ENCODE peak calls at places on chromosomes 12 and 14, in eight cellular contexts. Q, S, K, I, L, X, H and R are unnamed samples.

GRCh38 chr12:58310828-58311273 is 369.5 kb downstream of the ATP23 start:
- DNase-seq in K (no peak), L (no peak), S (no peak), Q (no peak), I (no peak), X (no peak), H (no peak), R (no peak)

GRCh38 chr12:123358035-123358434 is 6.6 kb downstream of the SBNO1 start:
- DNase-seq in Q (no peak), H (no peak), S (no peak), I (no peak), K (no peak), X (no peak), L (no peak), R (no peak)

GRCh38 chr12:53042607-53043454 is 7.0 kb upstream of the TNS2 start:
- DNase-seq in S (no peak), H (no peak), X (no peak), Q (no peak), K (no peak), L (no peak), I (no peak), R (no peak)

GRCh38 chr12:65602579-65603295 is 221.5 kb upstream of the HMGA2 start:
- DNase-seq in Q (peak; percentile 59), S (peak; percentile 65), I (peak; percentile 78), K (peak; percentile 69), X (peak; percentile 75), H (peak; percentile 80), L (peak; percentile 62), R (peak; percentile 74)

GRCh38 chr14:68611611-68612010 is 181.3 kb downstream of the ZFP36L1 start:
- DNase-seq in S (no peak), L (no peak), H (no peak), X (peak; percentile 39), I (no peak), K (no peak), Q (no peak), R (no peak)

GRCh38 chr12:94263011-94263786 is 114.8 kb downstream of the PLXNC1 start:
- DNase-seq in L (no peak), X (no peak), H (peak; percentile 33), I (peak; percentile 84), S (peak; percentile 48), K (no peak), Q (peak; percentile 28), R (peak; percentile 65)

GRCh38 chr12:91053951-91054715 is 3.7 kb downstream of the KERA start:
- DNase-seq in X (no peak), K (peak; percentile 13), H (peak; percentile 7), L (no peak), S (no peak), I (no peak), Q (peak; percentile 24), R (no peak)

GRCh38 chr14:69619007-69619406 is 7.6 kb downstream of the SUSD6 start:
- DNase-seq in H (no peak), Q (peak; percentile 33), K (no peak), L (no peak), X (no peak), I (no peak), S (no peak), R (no peak)

GRCh38 chr12:124539084-124540041 is 28.0 kb downstream of the NCOR2 start:
- DNase-seq in Q (no peak), L (no peak), I (peak; percentile 76), S (no peak), X (no peak), H (no peak), K (no peak), R (no peak)

GRCh38 chr12:120640840-120641833 is 711 bp downstream of the CABP1 start:
- DNase-seq in X (peak; percentile 66), Q (peak; percentile 31), L (no peak), S (peak; percentile 68), I (peak; percentile 84), K (peak; percentile 62), H (peak; percentile 66), R (peak; percentile 29)

GRCh38 chr12:120736404-120737331 is 11.0 kb downstream of the ACADS start:
- DNase-seq in Q (no peak), K (no peak), H (no peak), I (peak; percentile 62), X (no peak), L (no peak), S (peak; percentile 31), R (peak; percentile 39)

GRCh38 chr12:38155020-38155395 is 161.6 kb upstream of the ALG10B start:
- DNase-seq in I (no peak), S (no peak), H (no peak), X (no peak), Q (no peak), K (no peak), L (no peak), R (no peak)

GRCh38 chr12:38153737-38154061 is 162.9 kb upstream of the ALG10B start:
- DNase-seq in X (no peak), H (no peak), K (no peak), L (no peak), S (no peak), I (no peak), Q (no peak), R (no peak)

GRCh38 chr12:38151991-38152700 is 164.4 kb upstream of the ALG10B start:
- DNase-seq in H (no peak), K (no peak), I (no peak), X (no peak), S (no peak), L (no peak), Q (no peak), R (no peak)

GRCh38 chr12:38154096-38155019 is 162.2 kb upstream of the ALG10B start:
- DNase-seq in L (no peak), Q (no peak), X (no peak), H (no peak), I (no peak), K (no peak), S (no peak), R (no peak)

DNA sequence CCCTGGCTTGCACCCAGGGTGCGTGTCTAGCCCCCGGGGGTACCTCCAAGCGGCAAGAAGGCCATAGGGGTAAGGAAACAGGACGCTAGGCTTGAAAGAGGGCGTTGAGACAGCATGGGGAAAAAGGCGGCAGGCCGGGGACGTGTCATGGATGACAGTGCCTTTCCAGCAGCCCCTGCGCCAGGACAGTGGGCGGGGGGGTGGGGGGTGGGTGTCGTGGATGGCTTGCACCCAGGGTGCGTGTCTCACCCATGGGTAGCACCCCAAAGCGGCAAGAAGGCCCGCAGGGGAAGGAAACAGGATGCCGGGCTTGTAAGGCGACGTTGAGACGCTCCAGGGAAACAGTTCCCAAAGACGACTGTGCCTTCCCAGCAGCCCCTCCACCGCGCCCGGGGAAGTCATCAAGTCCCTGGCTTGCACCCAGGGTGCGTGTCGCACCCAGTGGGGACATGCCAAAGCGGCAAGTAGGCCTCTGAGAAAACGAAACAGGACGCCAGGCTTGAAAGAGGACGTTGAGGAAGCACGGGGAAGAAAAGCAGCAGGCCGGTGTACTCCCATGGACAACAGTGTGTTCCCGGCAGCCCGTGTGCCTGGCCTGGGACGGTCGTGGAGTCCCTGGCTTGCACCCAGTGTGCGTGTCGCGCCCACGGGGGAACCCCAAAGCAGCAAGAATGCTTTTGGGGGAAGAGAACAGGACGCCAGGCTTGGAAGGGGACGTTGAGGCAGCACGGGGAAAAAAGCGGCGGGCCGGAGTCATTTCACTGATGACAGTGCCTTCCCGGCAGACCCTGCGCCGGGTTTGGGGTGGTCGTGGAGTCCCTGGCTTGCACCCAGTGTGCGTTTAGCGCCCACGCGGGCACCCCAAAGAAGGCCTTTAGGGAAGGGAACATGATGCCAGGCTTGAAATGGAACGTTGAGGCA is 163.5 kb upstream of the ALG10B start:
- DNase-seq in H (no peak), I (no peak), X (no peak), K (no peak), Q (no peak), S (no peak), L (no peak), R (no peak)
- H3K9me3 ChIP-seq in H (no peaks in the 10 kb centered on the region), I (peaks cover 49% of the 10 kb centered on the region), X (peaks cover 15% of the 10 kb centered on the region), K (no peaks in the 10 kb centered on the region), Q (no peaks in the 10 kb centered on the region), S (no peaks in the 10 kb centered on the region), L (peaks cover 28% of the 10 kb centered on the region), R (peaks cover 13% of the 10 kb centered on the region)

GRCh38 chr14:92615451-92615850 is 101.9 kb downstream of the RIN3 start:
- DNase-seq in H (no peak), X (no peak), L (no peak), K (no peak), I (peak; percentile 90), Q (no peak), S (no peak), R (peak; percentile 69)
- TF ChIP-seq POLR2A in H (no peak), X (no peak), L (no peak), K (no peak), I (no peak), Q (no peak), S (no peak), R (no peak)

GRCh38 chr12:87806310-87806709 is 222.9 kb downstream of the C12orf50 start:
- DNase-seq in Q (no peak), K (no peak), X (no peak), I (no peak), L (no peak), S (no peak), H (no peak), R (no peak)

GRCh38 chr12:87807127-87807526 is 222.1 kb downstream of the C12orf50 start:
- DNase-seq in H (no peak), X (no peak), Q (no peak), I (no peak), S (no peak), K (no peak), L (no peak), R (no peak)

GRCh38 chr12:87812711-87813110 is 216.5 kb downstream of the C12orf50 start:
- DNase-seq in H (no peak), S (no peak), X (no peak), Q (no peak), K (no peak), I (no peak), L (no peak), R (no peak)

GRCh38 chr12:87812030-87812429 is 217.2 kb downstream of the C12orf50 start:
- DNase-seq in Q (no peak), X (no peak), L (no peak), I (no peak), S (no peak), H (no peak), K (no peak), R (peak; percentile 64)

DNA sequence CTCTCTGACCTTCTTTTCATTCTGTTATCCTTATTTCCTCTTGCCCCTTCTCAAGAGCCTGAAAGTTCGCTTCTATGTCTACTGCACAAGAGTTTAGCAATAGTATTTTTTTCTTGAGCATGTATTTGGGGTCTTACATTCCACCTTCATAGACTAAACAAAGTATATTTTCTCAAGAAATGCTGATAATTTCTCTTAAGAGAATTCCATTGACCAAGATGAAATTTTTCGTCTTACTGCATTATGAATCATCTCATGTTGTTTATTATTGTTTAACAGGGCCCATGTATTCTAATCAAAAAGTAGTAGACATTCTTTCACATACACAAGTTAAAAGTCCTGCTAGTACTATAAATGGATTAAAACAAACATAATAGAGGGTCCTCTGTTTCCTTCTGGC is 219.3 kb downstream of the C12orf50 start:
- DNase-seq in K (no peak), Q (no peak), X (no peak), S (no peak), H (no peak), L (no peak), I (no peak), R (no peak)
- H3K4me1 ChIP-seq in K (no peaks in the 10 kb centered on the region), Q (no peaks in the 10 kb centered on the region), X (no peaks in the 10 kb centered on the region), S (no peaks in the 10 kb centered on the region), H (no peaks in the 10 kb centered on the region), L (no peaks in the 10 kb centered on the region), I (no peaks in the 10 kb centered on the region), R (no peaks in the 10 kb centered on the region)

DNA sequence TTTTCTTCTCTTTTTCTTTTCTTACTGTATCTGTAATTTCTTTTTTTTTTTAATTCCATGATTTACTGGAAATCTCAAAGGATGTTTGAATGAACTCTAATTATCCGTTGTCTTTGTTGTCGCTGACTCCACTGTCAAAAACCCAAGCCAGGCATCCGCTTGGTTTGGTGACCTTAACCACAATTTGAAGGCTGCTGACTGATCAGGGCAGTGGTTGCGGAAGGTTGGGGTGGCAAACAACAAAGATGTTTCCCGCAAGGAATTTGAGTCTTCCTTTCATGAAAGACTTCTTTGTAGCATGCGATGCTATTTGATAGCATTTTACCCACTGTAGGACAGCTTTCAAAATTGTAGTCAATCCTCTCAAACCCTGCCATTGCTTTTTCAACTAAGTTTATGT is 1013.8 kb downstream of the DIO2 start:
- DNase-seq in Q (no peak), X (no peak), K (no peak), L (no peak), H (no peak), S (no peak), I (no peak), R (no peak)
- H3K9me3 ChIP-seq in Q (no peaks in the 10 kb centered on the region), X (no peaks in the 10 kb centered on the region), K (no peaks in the 10 kb centered on the region), L (no peaks in the 10 kb centered on the region), H (no peaks in the 10 kb centered on the region), S (no peaks in the 10 kb centered on the region), I (no peaks in the 10 kb centered on the region), R (no peaks in the 10 kb centered on the region)